ENCODE peak calls at places on chromosomes 11 and 22, in nine cellular contexts. One of them, this sample, is unnamed.

GRCh38 chr11:704799-705645 is 1.0 kb upstream of the EPS8L2 start:
- DNase-seq in left ventricle myocardium superior: no peak
- DNase-seq in choroid plexus epithelial cell: no peak
- DNase-seq in central memory CD4-positive, alpha-beta T cell: no peak
- DNase-seq in frontal cortex: no peak
- DNase-seq in activated CD4-positive, alpha-beta T cell treated with anti-CD3 and anti-CD28 coated beads for 4 hours: no peak
- DNase-seq in endodermal cell: peak
- DNase-seq in CD8-positive, alpha-beta memory T cell: no peak
- DNase-seq in effector CD4-positive, alpha-beta T cell: no peak
- DNase-seq in this sample: no peak

GRCh38 chr22:22720201-22720723 is 75.8 kb downstream of the GGTLC2 start:
- DNase-seq in endodermal cell: peak
- DNase-seq in activated CD4-positive, alpha-beta T cell treated with anti-CD3 and anti-CD28 coated beads for 4 hours: peak
- DNase-seq in frontal cortex: no peak
- DNase-seq in central memory CD4-positive, alpha-beta T cell: peak
- DNase-seq in CD8-positive, alpha-beta memory T cell: peak
- DNase-seq in effector CD4-positive, alpha-beta T cell: peak
- DNase-seq in choroid plexus epithelial cell: peak
- DNase-seq in left ventricle myocardium superior: no peak
- DNase-seq in this sample: no peak

GRCh38 chr11:47376543-47377371 is 1.6 kb downstream of the SPI1 start:
- DNase-seq in activated CD4-positive, alpha-beta T cell treated with anti-CD3 and anti-CD28 coated beads for 4 hours: no peak
- DNase-seq in choroid plexus epithelial cell: no peak
- DNase-seq in endodermal cell: no peak
- DNase-seq in frontal cortex: no peak
- DNase-seq in left ventricle myocardium superior: peak
- DNase-seq in CD8-positive, alpha-beta memory T cell: no peak
- DNase-seq in effector CD4-positive, alpha-beta T cell: no peak
- DNase-seq in central memory CD4-positive, alpha-beta T cell: no peak
- DNase-seq in this sample: peak

GRCh38 chr11:125300791-125301218 is 136.3 kb downstream of the PKNOX2 start:
- DNase-seq in effector CD4-positive, alpha-beta T cell: no peak
- DNase-seq in central memory CD4-positive, alpha-beta T cell: no peak
- DNase-seq in CD8-positive, alpha-beta memory T cell: no peak
- DNase-seq in endodermal cell: no peak
- DNase-seq in choroid plexus epithelial cell: peak
- DNase-seq in activated CD4-positive, alpha-beta T cell treated with anti-CD3 and anti-CD28 coated beads for 4 hours: no peak
- DNase-seq in left ventricle myocardium superior: peak
- DNase-seq in frontal cortex: no peak
- DNase-seq in this sample: peak

GRCh38 chr11:8732276-8732675 is 49.7 kb downstream of the RPL27A start:
- DNase-seq in choroid plexus epithelial cell: no peak
- DNase-seq in effector CD4-positive, alpha-beta T cell: no peak
- DNase-seq in frontal cortex: no peak
- DNase-seq in central memory CD4-positive, alpha-beta T cell: no peak
- DNase-seq in endodermal cell: no peak
- DNase-seq in activated CD4-positive, alpha-beta T cell treated with anti-CD3 and anti-CD28 coated beads for 4 hours: no peak
- DNase-seq in CD8-positive, alpha-beta memory T cell: no peak
- DNase-seq in left ventricle myocardium superior: no peak
- DNase-seq in this sample: no peak

GRCh38 chr11:109864161-109864661 is 229.0 kb upstream of the ZC3H12C start:
- DNase-seq in activated CD4-positive, alpha-beta T cell treated with anti-CD3 and anti-CD28 coated beads for 4 hours: no peak
- DNase-seq in endodermal cell: no peak
- DNase-seq in central memory CD4-positive, alpha-beta T cell: no peak
- DNase-seq in left ventricle myocardium superior: no peak
- DNase-seq in choroid plexus epithelial cell: peak
- DNase-seq in frontal cortex: no peak
- DNase-seq in effector CD4-positive, alpha-beta T cell: no peak
- DNase-seq in CD8-positive, alpha-beta memory T cell: no peak
- DNase-seq in this sample: no peak

GRCh38 chr11:77038029-77038824 is 4.0 kb downstream of the B3GNT6 start:
- DNase-seq in central memory CD4-positive, alpha-beta T cell: no peak
- DNase-seq in left ventricle myocardium superior: no peak
- DNase-seq in frontal cortex: no peak
- DNase-seq in effector CD4-positive, alpha-beta T cell: no peak
- DNase-seq in choroid plexus epithelial cell: no peak
- DNase-seq in CD8-positive, alpha-beta memory T cell: no peak
- DNase-seq in endodermal cell: no peak
- DNase-seq in activated CD4-positive, alpha-beta T cell treated with anti-CD3 and anti-CD28 coated beads for 4 hours: no peak
- DNase-seq in this sample: no peak

GRCh38 chr11:33829430-33830141 is 55.3 kb upstream of the FBXO3 start:
- DNase-seq in choroid plexus epithelial cell: peak
- DNase-seq in CD8-positive, alpha-beta memory T cell: peak
- DNase-seq in activated CD4-positive, alpha-beta T cell treated with anti-CD3 and anti-CD28 coated beads for 4 hours: peak
- DNase-seq in left ventricle myocardium superior: peak
- DNase-seq in frontal cortex: peak
- DNase-seq in central memory CD4-positive, alpha-beta T cell: peak
- DNase-seq in effector CD4-positive, alpha-beta T cell: peak
- DNase-seq in endodermal cell: peak
- DNase-seq in this sample: peak